ENCODE peak calls at places on chromosomes 12 and 14, in five cellular contexts. N, U, X, B and R are unnamed samples.

GRCh38 chr14:95787941-95788340 is 74.0 kb upstream of the TCL1A start:
- DNase-seq in N (no peak), U (no peak), X (no peak), B (no peak), R (no peak)

GRCh38 chr14:75648066-75648838 is 12.4 kb downstream of the ERG28 start:
- DNase-seq in N (peak), U (no peak), X (no peak), B (peak), R (peak)

GRCh38 chr14:75025082-75025481 is 22.4 kb downstream of the EIF2B2 start:
- DNase-seq in N (no peak), U (no peak), X (peak), B (no peak), R (no peak)

GRCh38 chr12:52370906-52371608 is 3.8 kb upstream of the KRT85 start:
- DNase-seq in N (no peak), U (no peak), X (peak), B (peak), R (peak)

GRCh38 chr12:110039085-110039807 is 9.1 kb downstream of the C12orf76 start:
- DNase-seq in N (no peak), U (no peak), X (peak), B (peak), R (no peak)

GRCh38 chr14:32366995-32367394 is 37.9 kb downstream of the AKAP6 start:
- DNase-seq in N (no peak), U (no peak), X (no peak), B (no peak), R (no peak)

GRCh38 chr12:114975283-114975973 is 291.5 kb upstream of the TBX3 start:
- DNase-seq in N (no peak), U (no peak), X (peak), B (no peak), R (no peak)

GRCh38 chr14:37443461-37443860 is 151.6 kb downstream of the FOXA1 start:
- DNase-seq in N (no peak), U (no peak), X (no peak), B (peak), R (no peak)

GRCh38 chr12:30829876-30830275 is 75.1 kb upstream of the CAPRIN2 start:
- DNase-seq in N (no peak), U (peak), X (no peak), B (no peak), R (no peak)

GRCh38 chr12:103303484-103303883 is 192.3 kb downstream of the C12orf42 start:
- DNase-seq in N (no peak), U (no peak), X (no peak), B (no peak), R (no peak)

GRCh38 chr14:78848234-78848820 is 678.2 kb downstream of the NRXN3 start:
- DNase-seq in N (peak), U (peak), X (peak), B (peak), R (no peak)

GRCh38 chr14:54808326-54809161 is 94.1 kb downstream of the GCH1 start:
- DNase-seq in N (no peak), U (no peak), X (no peak), B (no peak), R (no peak)

GRCh38 chr14:95577067-95577800 is 42.4 kb downstream of the GLRX5 start:
- DNase-seq in N (no peak), U (no peak), X (no peak), B (no peak), R (no peak)

GRCh38 chr14:53515264-53515663 is 362.1 kb upstream of the DDHD1 start:
- DNase-seq in N (no peak), U (no peak), X (no peak), B (peak), R (no peak)

GRCh38 chr14:53509227-53509822 is 356.2 kb upstream of the DDHD1 start:
- DNase-seq in N (peak), U (no peak), X (peak), B (peak), R (peak)

GRCh38 chr14:53510281-53510912 is 357.3 kb upstream of the DDHD1 start:
- DNase-seq in N (no peak), U (no peak), X (no peak), B (peak), R (no peak)

DNA sequence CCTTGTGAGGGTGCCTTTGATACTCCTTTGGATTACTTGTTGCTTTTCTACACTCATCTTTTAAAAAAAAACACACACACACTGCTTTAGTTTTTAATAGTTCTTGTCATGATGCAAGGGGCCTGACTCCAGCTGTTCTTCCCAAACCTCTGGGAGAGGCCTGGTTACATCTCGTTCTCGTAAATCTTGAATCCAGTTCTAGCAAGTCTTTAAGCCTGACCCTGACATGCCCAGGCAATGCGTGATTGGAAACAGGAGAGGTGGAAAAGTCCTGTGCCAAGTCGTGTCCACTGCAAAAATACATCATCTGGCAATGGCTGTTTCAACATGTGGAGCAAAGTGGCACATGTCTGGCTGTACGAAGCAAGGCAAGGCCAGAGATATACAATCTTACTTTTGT is 356.7 kb upstream of the DDHD1 start:
- DNase-seq in N (no peak), U (no peak), X (peak), B (peak), R (peak)
- H3K4me3 ChIP-seq in N (no peak), U (no peak), X (no peak), B (no peak), R (no peak)

DNA sequence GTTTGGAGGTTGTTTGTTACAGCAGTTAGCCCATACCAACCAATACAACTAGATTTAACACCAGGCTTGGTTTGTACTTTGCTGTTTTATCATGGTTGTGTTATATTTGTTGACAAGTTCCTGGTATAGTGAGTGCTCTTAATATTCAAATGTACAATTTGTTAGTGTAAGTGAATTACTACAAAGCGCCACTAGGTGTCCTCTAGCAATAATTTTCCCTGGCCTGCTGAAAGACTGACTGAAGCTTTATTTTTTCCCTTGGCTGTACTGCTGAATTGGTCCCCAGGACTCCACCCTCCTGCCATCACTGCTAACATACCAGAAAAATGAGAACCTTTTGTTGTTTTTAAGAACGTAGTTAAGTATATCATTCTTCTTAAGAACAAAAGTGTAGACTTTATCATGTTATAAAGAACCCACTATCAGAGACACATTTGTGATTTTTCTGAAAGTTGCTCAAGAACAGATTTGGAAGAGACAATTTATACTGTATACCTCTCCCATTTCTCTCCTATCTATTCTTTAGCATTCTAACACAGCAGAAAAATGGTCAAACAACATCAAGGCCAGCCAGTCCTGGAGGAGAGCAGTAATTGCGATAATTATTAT is 75.3 kb upstream of the FAR2 start:
- DNase-seq in N (no peak), U (no peak), X (peak), B (peak), R (no peak)
- H3K4me3 ChIP-seq in N (no peak), U (no peak), X (no peak), B (no peak), R (no peak)

GRCh38 chr12:46214668-46215429 is 54.0 kb downstream of the SLC38A1 start:
- DNase-seq in N (no peak), U (no peak), X (peak), B (no peak), R (no peak)
- H3K4me3 ChIP-seq in N (no peak), U (no peak), X (no peak), B (no peak), R (no peak)

DNA sequence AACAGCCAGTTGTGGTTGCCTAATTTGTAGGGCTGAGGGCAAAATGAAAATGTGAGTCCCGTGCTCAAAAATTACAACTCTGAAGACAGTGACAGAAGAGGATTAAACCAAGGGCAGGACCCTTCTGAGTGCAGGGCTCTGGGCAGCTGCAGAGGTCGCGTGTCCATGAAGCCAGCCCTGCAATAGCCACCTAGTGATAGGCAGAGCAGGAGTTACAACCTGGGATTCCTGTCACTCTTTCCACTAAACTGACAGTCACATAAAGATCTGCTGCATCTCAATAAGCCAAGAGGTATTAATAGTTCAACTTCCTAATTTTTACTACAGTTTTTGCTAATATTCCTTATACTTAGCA is 94.1 kb downstream of the SLC2A13 start:
- DNase-seq in N (no peak), U (no peak), X (no peak), B (no peak), R (no peak)
- H3K4me3 ChIP-seq in N (peak), U (no peak), X (no peak), B (no peak), R (peak)

GRCh38 chr14:24258548-24259265 is 4.3 kb downstream of the TGM1 start:
- DNase-seq in N (no peak), U (no peak), X (no peak), B (no peak), R (no peak)
- H3K4me3 ChIP-seq in N (no peak), U (no peak), X (no peak), B (no peak), R (no peak)

GRCh38 chr14:100158566-100159106 is 809 bp downstream of the DEGS2 start:
- DNase-seq in N (no peak), U (peak), X (peak), B (no peak), R (no peak)
- H3K4me3 ChIP-seq in N (peak), U (peak), X (no peak), B (no peak), R (peak)